ENCODE peak calls at places on chromosomes 4 and X, in five cellular contexts. P is upper lobe of left lung, A is transverse colon, M is stomach, Y is H1. K is an unnamed sample. For H3K4me1, the result is how much of the 10 kb centered on the place peaks cover.

GRCh38 chr4:177222776-177223175 is 86.9 kb upstream of the NEIL3 start:
- DNase-seq in P (no peak), A (no peak), M (no peak), Y (no peak), K (no peak)

GRCh38 chrX:56761167-56761566 is 32.1 kb downstream of the NBDY start:
- DNase-seq in P (no peak), A (no peak), M (no peak), Y (no peak), K (no peak)

GRCh38 chrX:17359500-17359899 is 15.5 kb upstream of the NHS start:
- DNase-seq in P (no peak), A (no peak), M (no peak), Y (no peak), K (no peak)

GRCh38 chr4:14168919-14169318 is 541.4 kb upstream of the BOD1L1 start:
- DNase-seq in P (peak), A (peak), M (peak), Y (no peak), K (no peak)

GRCh38 chr4:8085491-8086479 is 72.8 kb downstream of the ABLIM2 start:
- DNase-seq in P (no peak), A (no peak), M (no peak), Y (no peak), K (no peak)

GRCh38 chr4:123603165-123603564 is 206.6 kb downstream of the SPRY1 start:
- DNase-seq in P (peak), A (peak), M (peak), Y (no peak), K (no peak)

GRCh38 chr4:13092702-13093101 is 391.4 kb downstream of the RAB28 start:
- DNase-seq in P (no peak), A (no peak), M (no peak), Y (no peak), K (no peak)

GRCh38 chrX:11267311-11267910 is 25.8 kb upstream of the AMELX start:
- DNase-seq in P (no peak), A (no peak), M (no peak), Y (no peak), K (no peak)

GRCh38 chr4:11543710-11544109 is 115.0 kb upstream of the HS3ST1 start:
- DNase-seq in P (no peak), A (no peak), M (no peak), Y (no peak), K (no peak)

GRCh38 chr4:77619408-77619807 is 13.8 kb downstream of the CXCL13 start:
- DNase-seq in P (no peak), A (no peak), M (peak), Y (no peak), K (no peak)

DNA sequence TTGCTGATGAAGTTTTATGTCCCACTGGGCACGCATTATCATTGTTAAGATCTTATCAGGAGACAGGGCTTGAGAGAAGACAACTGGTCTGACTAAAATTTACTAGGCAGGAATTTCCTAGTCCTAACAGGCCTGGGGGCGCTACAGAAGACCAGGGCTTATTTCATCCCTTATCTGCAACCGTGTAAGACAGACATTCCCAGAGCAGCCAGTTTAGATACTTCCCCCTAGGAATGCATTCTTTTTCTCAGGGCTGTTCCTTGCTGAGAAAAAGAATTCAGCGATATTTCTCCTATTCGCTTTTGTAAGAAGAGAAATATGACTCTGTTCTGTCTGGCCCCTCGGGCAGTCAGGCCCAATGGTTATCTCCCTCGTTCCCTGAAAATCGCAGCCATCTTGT is 93.8 kb downstream of the TLL1 start:
- DNase-seq in P (no peak), A (no peak), M (no peak), Y (no peak), K (no peak)
- H3K27ac ChIP-seq in P (no peak), A (no peak), M (no peak), Y (no peak), K (no peak)

DNA sequence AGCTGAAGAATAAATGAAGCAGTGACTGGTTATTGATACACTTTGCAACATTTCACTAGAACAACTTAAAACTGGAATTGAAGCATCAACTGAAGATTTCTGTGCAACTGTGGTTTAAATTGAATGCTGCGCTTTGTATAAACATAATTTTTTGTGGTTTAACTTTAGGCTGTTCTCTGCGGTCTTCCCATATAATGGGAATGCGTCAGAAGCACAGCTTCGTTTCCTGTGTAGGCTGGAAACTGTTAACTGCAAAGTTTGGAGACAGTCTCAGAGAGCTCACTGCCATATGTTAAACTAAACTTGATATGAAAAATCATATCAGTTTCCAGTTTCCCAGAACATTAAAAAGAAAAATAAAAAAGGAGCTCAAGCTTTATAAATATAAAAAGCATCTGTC is 139.7 kb downstream of the NDST3 start:
- DNase-seq in P (no peak), A (no peak), M (no peak), Y (no peak), K (no peak)
- H3K4me1 ChIP-seq in P (under half), A (under half), M (under half), Y (under half), K (under half)

GRCh38 chr4:38189445-38189844 is 229.2 kb downstream of the PTTG2 start:
- DNase-seq in P (no peak), A (no peak), M (no peak), Y (no peak), K (no peak)

GRCh38 chr4:38188631-38189101 is 228.5 kb downstream of the PTTG2 start:
- DNase-seq in P (peak), A (peak), M (peak), Y (no peak), K (no peak)

GRCh38 chr4:38185406-38185805 is 225.2 kb downstream of the PTTG2 start:
- DNase-seq in P (no peak), A (no peak), M (no peak), Y (no peak), K (no peak)

GRCh38 chr4:38190717-38191178 is 230.6 kb downstream of the PTTG2 start:
- DNase-seq in P (no peak), A (no peak), M (no peak), Y (no peak), K (no peak)

GRCh38 chr4:38188136-38188535 is 227.9 kb downstream of the PTTG2 start:
- DNase-seq in P (no peak), A (no peak), M (no peak), Y (no peak), K (no peak)
- TF ChIP-seq POLR2AphosphoS5 in P (no peak), A (no peak), M (no peak), Y (no peak), K (no peak)

GRCh38 chr4:103108547-103108946 is 8.9 kb upstream of the BDH2 start:
- DNase-seq in P (no peak), A (no peak), M (no peak), Y (no peak), K (no peak)

GRCh38 chr4:103105558-103106356 is 6.1 kb upstream of the BDH2 start:
- DNase-seq in P (no peak), A (no peak), M (no peak), Y (no peak), K (no peak)

GRCh38 chr4:103111598-103111997 is 12.0 kb upstream of the BDH2 start:
- DNase-seq in P (no peak), A (no peak), M (no peak), Y (no peak), K (no peak)
- H3K27ac ChIP-seq in P (no peak), A (no peak), M (no peak), Y (no peak), K (no peak)

GRCh38 chrX:139158256-139158655 is 372.3 kb upstream of the F9 start:
- DNase-seq in P (peak), A (no peak), M (peak), Y (no peak), K (no peak)
- H3K4me1 ChIP-seq in P (under half), A (under half), M (under half), Y (under half), K (under half)

GRCh38 chr4:140163029-140163810 is 9.2 kb upstream of the MAML3 start:
- DNase-seq in P (no peak), A (no peak), M (no peak), Y (no peak), K (no peak)
- TF ChIP-seq POLR2AphosphoS5 in P (no peak), A (no peak), M (no peak), Y (no peak), K (no peak)

K was measured in prostate gland.